ENCODE peak calls at places on chromosomes 6 and 20, in eight cellular contexts. F is fibroblast of mammary gland, B is Calu3, R is BE2C, J is choroid plexus epithelial cell, C is AG09319, L is tibial nerve, G is transverse colon. H is an unnamed sample.

GRCh38 chr20:44401052-44401769 is 45.7 kb downstream of the HNF4A start:
- DNase-seq in R (no peak), B (peak), L (no peak), G (peak), J (no peak), C (no peak), F (no peak), H (no peak)

GRCh38 chr20:19423892-19424620 is 211.6 kb downstream of the SLC24A3 start:
- DNase-seq in B (no peak), J (no peak), C (no peak), F (no peak), G (no peak), R (no peak), L (no peak), H (no peak)

GRCh38 chr6:14108571-14109410 is 8.8 kb upstream of the CD83 start:
- DNase-seq in F (no peak), L (no peak), B (peak), C (no peak), J (no peak), G (peak), R (no peak), H (no peak)

GRCh38 chr6:4675086-4675485 is 101.1 kb upstream of the CDYL start:
- DNase-seq in R (no peak), G (no peak), B (no peak), J (no peak), C (no peak), L (no peak), F (no peak), H (no peak)

GRCh38 chr6:161272600-161273355 is 1.1 kb downstream of the AGPAT4 start:
- DNase-seq in J (peak), L (no peak), C (no peak), F (peak), B (peak), R (peak), G (no peak), H (peak)

GRCh38 chr6:52360601-52361346 is 1.2 kb upstream of the PAQR8 start:
- DNase-seq in G (peak), R (peak), B (no peak), L (no peak), J (no peak), F (no peak), C (no peak), H (no peak)

GRCh38 chr20:13930246-13930645 is 60.2 kb downstream of the SEL1L2 start:
- DNase-seq in L (no peak), J (no peak), B (peak), R (no peak), C (no peak), F (peak), G (no peak), H (no peak)

GRCh38 chr20:1393507-1393882 is 641 bp upstream of the FKBP1A start:
- DNase-seq in G (no peak), F (no peak), L (no peak), C (no peak), R (no peak), J (no peak), B (no peak), H (no peak)

GRCh38 chr6:128803911-128804310 is 79.0 kb upstream of the LAMA2 start:
- DNase-seq in L (no peak), B (no peak), R (no peak), J (peak), C (no peak), F (peak), G (no peak), H (no peak)

GRCh38 chr6:120584111-120584760 is 750.0 kb downstream of the TBC1D32 start:
- DNase-seq in F (no peak), C (no peak), L (no peak), G (no peak), J (no peak), R (no peak), B (no peak), H (no peak)

GRCh38 chr6:136975089-136975715 is 53.1 kb downstream of the SLC35D3 start:
- DNase-seq in R (no peak), F (no peak), G (no peak), J (no peak), B (no peak), L (no peak), C (no peak), H (no peak)

GRCh38 chr6:16426241-16426640 is 187.9 kb downstream of the GMPR start:
- DNase-seq in C (no peak), R (no peak), B (no peak), G (no peak), L (no peak), J (no peak), F (no peak), H (no peak)

GRCh38 chr6:33962673-33963072 is 158.9 kb upstream of the MLN start:
- DNase-seq in F (no peak), B (no peak), L (no peak), C (no peak), R (no peak), G (no peak), J (no peak), H (no peak)

GRCh38 chr6:125057392-125058246 is 95.4 kb downstream of the RNF217 start:
- DNase-seq in J (no peak), R (no peak), F (no peak), B (no peak), C (no peak), L (no peak), G (no peak), H (no peak)

GRCh38 chr6:168851460-168852103 is 402.1 kb downstream of the THBS2 start:
- DNase-seq in G (no peak), C (no peak), J (peak), R (no peak), F (peak), L (no peak), B (no peak), H (no peak)

GRCh38 chr6:140811642-140812041 is 1321.1 kb upstream of the GJE1 start:
- DNase-seq in J (no peak), B (no peak), C (no peak), L (no peak), G (no peak), F (no peak), R (no peak), H (no peak)

GRCh38 chr6:71288228-71289038 is at the start of gene OGFRL1:
- DNase-seq in R (peak), B (peak), J (peak), C (peak), G (peak), F (peak), L (peak), H (no peak)

GRCh38 chr20:967796-968742 is 34.0 kb downstream of the RSPO4 start:
- DNase-seq in F (peak), G (no peak), J (peak), C (no peak), R (no peak), B (peak), L (no peak), H (no peak)

GRCh38 chr6:150169609-150170008 is 26.8 kb downstream of the PPP1R14C start:
- DNase-seq in L (no peak), R (no peak), F (peak), G (no peak), B (no peak), J (peak), C (no peak), H (peak)

GRCh38 chr6:7058250-7058923 is 49.4 kb upstream of the RREB1 start:
- DNase-seq in G (peak), C (peak), B (peak), R (no peak), L (no peak), F (peak), J (peak), H (peak)

GRCh38 chr6:19699990-19700389 is 137.2 kb upstream of the ID4 start:
- DNase-seq in G (no peak), L (no peak), B (no peak), R (no peak), J (no peak), F (no peak), C (no peak), H (no peak)

GRCh38 chr6:24223131-24223715 is 97.2 kb downstream of the NRSN1 start:
- DNase-seq in J (peak), R (no peak), B (no peak), G (no peak), C (no peak), L (no peak), F (no peak), H (no peak)

GRCh38 chr6:4603856-4604369 is 172.3 kb upstream of the CDYL start:
- DNase-seq in L (no peak), R (no peak), J (peak), G (no peak), B (no peak), C (no peak), F (no peak), H (no peak)

GRCh38 chr20:46945465-46945864 is 50.8 kb downstream of the EYA2 start:
- DNase-seq in R (no peak), J (peak), F (peak), L (peak), C (no peak), G (no peak), B (no peak), H (no peak)

GRCh38 chr20:17612975-17613327 is 43.1 kb downstream of the DSTN start:
- DNase-seq in G (no peak), L (no peak), F (no peak), C (no peak), J (no peak), B (no peak), R (no peak), H (no peak)

GRCh38 chr6:157951828-157952227 is 29.8 kb upstream of the SYNJ2 start:
- DNase-seq in C (no peak), J (no peak), G (peak), R (no peak), B (no peak), L (no peak), F (no peak), H (no peak)

GRCh38 chr20:8131598-8132014 is 460 bp upstream of the PLCB1 start:
- DNase-seq in C (no peak), J (peak), G (no peak), L (peak), F (no peak), R (no peak), B (no peak), H (no peak)

GRCh38 chr20:7716286-7716972 is 223.8 kb downstream of the HAO1 start:
- DNase-seq in R (no peak), G (no peak), J (no peak), B (no peak), F (no peak), C (no peak), L (no peak), H (no peak)

GRCh38 chr6:21005816-21006553 is 471.7 kb downstream of the CDKAL1 start:
- DNase-seq in G (no peak), J (peak), R (peak), F (peak), L (no peak), B (peak), C (no peak), H (no peak)

GRCh38 chr20:24690408-24690807 is 221.0 kb downstream of the SYNDIG1 start:
- DNase-seq in R (no peak), C (no peak), G (no peak), J (no peak), B (no peak), F (no peak), L (no peak), H (no peak)

GRCh38 chr20:50824137-50824536 is 29.3 kb downstream of the BCAS4 start:
- DNase-seq in L (no peak), J (peak), F (peak), B (peak), C (peak), G (no peak), R (no peak), H (no peak)

GRCh38 chr6:149125309-149125708 is 192.2 kb upstream of the TAB2 start:
- DNase-seq in G (no peak), R (no peak), B (no peak), J (no peak), F (no peak), C (no peak), L (no peak), H (no peak)

GRCh38 chr6:54847799-54848597 is 1.4 kb downstream of the FAM83B start:
- DNase-seq in L (no peak), B (peak), C (no peak), F (peak), G (no peak), R (no peak), J (peak), H (peak)

GRCh38 chr20:3818155-3819151 is 1.9 kb upstream of the AP5S1 start:
- DNase-seq in C (no peak), L (no peak), B (peak), R (peak), F (peak), G (peak), J (peak), H (no peak)
- TF ChIP-seq CTCF in C (peak), L (peak), B (peak), R (peak), F (peak), G (peak), J (peak), H (peak)

GRCh38 chr20:9884061-9884460 is 45.2 kb upstream of the PAK5 start:
- DNase-seq in C (no peak), J (peak), L (no peak), F (no peak), R (no peak), G (no peak), B (peak), H (no peak)

GRCh38 chr20:9886227-9886626 is 47.4 kb upstream of the PAK5 start:
- DNase-seq in J (peak), B (no peak), R (no peak), G (no peak), F (peak), L (no peak), C (no peak), H (no peak)

GRCh38 chr20:9889270-9889981 is 50.5 kb upstream of the PAK5 start:
- DNase-seq in F (no peak), B (no peak), C (no peak), G (no peak), L (no peak), R (no peak), J (peak), H (no peak)

GRCh38 chr20:9884666-9885065 is 45.8 kb upstream of the PAK5 start:
- DNase-seq in R (no peak), G (no peak), B (no peak), J (no peak), C (no peak), F (peak), L (no peak), H (no peak)
- TF ChIP-seq CTCF in R (peak), G (no peak), B (no peak), J (no peak), C (no peak), F (no peak), L (no peak), H (no peak)

GRCh38 chr20:20664795-20665194 is 47.6 kb downstream of the RALGAPA2 start:
- DNase-seq in R (peak), C (no peak), B (no peak), L (no peak), F (peak), G (no peak), J (peak), H (no peak)
- TF ChIP-seq CTCF in R (peak), C (peak), B (no peak), L (peak), F (peak), G (peak), J (peak), H (peak)

GRCh38 chr6:105136433-105137350 is 43.1 kb downstream of the POPDC3 start:
- DNase-seq in J (peak), B (peak), R (peak), L (peak), C (peak), G (peak), F (peak), H (no peak)
- TF ChIP-seq CTCF in J (no peak), B (no peak), R (peak), L (no peak), C (peak), G (peak), F (no peak), H (peak)

GRCh38 chr20:3890410-3890751 is 1.2 kb downstream of the PANK2 start:
- DNase-seq in R (no peak), F (peak), G (no peak), L (no peak), B (no peak), J (peak), C (no peak), H (no peak)

GRCh38 chr20:3887870-3888614 is 1.1 kb upstream of the PANK2 start:
- DNase-seq in F (peak), C (no peak), G (peak), J (no peak), L (no peak), B (no peak), R (no peak), H (no peak)

GRCh38 chr20:3890999-3891929 is 2.1 kb downstream of the PANK2 start:
- DNase-seq in R (no peak), C (no peak), G (no peak), F (no peak), J (no peak), B (no peak), L (no peak), H (no peak)

GRCh38 chr20:3888622-3889488 is at the start of gene PANK2:
- DNase-seq in R (peak), B (peak), F (peak), G (peak), J (peak), L (peak), C (peak), H (peak)

GRCh38 chr20:3889489-3890409 is 562 bp downstream of the PANK2 start:
- DNase-seq in B (peak), R (peak), F (no peak), L (peak), J (no peak), C (no peak), G (peak), H (no peak)
- TF ChIP-seq CTCF in B (no peak), R (no peak), F (no peak), L (no peak), J (no peak), C (no peak), G (no peak), H (no peak)

DNA sequence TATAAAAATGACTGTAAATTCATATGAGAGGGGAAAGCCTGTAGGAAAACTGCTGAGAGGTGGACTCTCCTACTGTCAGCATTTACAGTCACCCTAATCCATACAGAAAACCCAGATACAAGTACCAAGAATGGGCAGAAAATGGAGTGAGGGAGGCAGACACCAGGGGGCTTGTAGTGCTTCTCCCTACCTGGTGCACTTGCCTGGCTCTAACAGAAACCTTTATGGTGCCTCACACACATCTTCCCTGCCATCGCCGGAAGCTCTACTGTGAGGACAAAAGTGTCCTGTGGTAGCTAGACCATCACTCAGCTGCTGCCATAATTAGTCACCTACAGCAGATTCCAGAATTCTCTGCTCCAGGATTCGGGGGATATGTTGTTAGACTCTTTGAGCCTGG is 441.3 kb downstream of the TFAP2B start:
- DNase-seq in R (peak), B (no peak), G (no peak), L (no peak), J (no peak), F (no peak), C (no peak), H (no peak)
- TF ChIP-seq CTCF in R (peak), B (no peak), G (no peak), L (no peak), J (no peak), F (no peak), C (no peak), H (no peak)

GRCh38 chr6:144777249-144777648 is 492.1 kb downstream of the UTRN start:
- DNase-seq in G (no peak), J (no peak), R (no peak), C (no peak), F (no peak), B (no peak), L (no peak), H (no peak)

GRCh38 chr6:144778056-144778455 is 492.9 kb downstream of the UTRN start:
- DNase-seq in L (no peak), G (no peak), J (no peak), R (no peak), B (no peak), C (no peak), F (no peak), H (no peak)

GRCh38 chr6:144776031-144776819 is 491.1 kb downstream of the UTRN start:
- DNase-seq in B (no peak), L (no peak), F (no peak), G (no peak), R (no peak), C (no peak), J (no peak), H (no peak)

GRCh38 chr6:144781836-144782235 is 496.7 kb downstream of the UTRN start:
- DNase-seq in F (no peak), G (no peak), B (no peak), C (no peak), J (no peak), R (no peak), L (no peak), H (no peak)

GRCh38 chr6:144778773-144779531 is 493.8 kb downstream of the UTRN start:
- DNase-seq in F (no peak), R (no peak), G (no peak), C (no peak), L (no peak), J (peak), B (no peak), H (no peak)
- TF ChIP-seq CTCF in F (peak), R (peak), G (peak), C (no peak), L (no peak), J (peak), B (no peak), H (no peak)

GRCh38 chr6:89787660-89788338 is 31.8 kb downstream of the MDN1 start:
- DNase-seq in L (no peak), G (no peak), R (no peak), F (no peak), C (no peak), J (no peak), B (no peak), H (no peak)
- TF ChIP-seq CTCF in L (no peak), G (no peak), R (no peak), F (no peak), C (no peak), J (no peak), B (no peak), H (no peak)